ENCODE peak calls at places on chromosomes 5 and 9, in six cellular contexts. H is cardiac muscle cell; Y is stimulated activated naive CD4-positive, alpha-beta T cell; R is ovary; E is HEK293T; L is EL. Q is an unnamed sample.

GRCh38 chr9:114559830-114560520 is 27.6 kb upstream of the ATP6V1G1 start:
- DNase-seq in E (no peak), H (no peak), R (no peak), Y (no peak), L (no peak), Q (no peak)

GRCh38 chr5:51138164-51138563 is 245.1 kb upstream of the ISL1 start:
- DNase-seq in Y (no peak), H (no peak), R (no peak), L (no peak), E (no peak), Q (no peak)

GRCh38 chr5:25662610-25663009 is 1017.8 kb upstream of the CDH10 start:
- DNase-seq in L (no peak), R (no peak), Y (no peak), H (no peak), E (no peak), Q (no peak)

GRCh38 chr9:124261787-124262595 is 4.2 kb downstream of the NEK6 start:
- DNase-seq in H (no peak), E (no peak), Y (no peak), L (no peak), R (no peak), Q (no peak)

GRCh38 chr9:88388886-88389617 is 808 bp downstream of the SPIN1 start:
- DNase-seq in E (peak), L (peak), Y (peak), H (peak), R (no peak), Q (peak)

GRCh38 chr9:92501671-92502393 is 19.5 kb upstream of the ASPN start:
- DNase-seq in L (peak), Y (no peak), E (peak), H (peak), R (no peak), Q (no peak)

GRCh38 chr5:124660229-124661093 is 86.0 kb downstream of the ZNF608 start:
- DNase-seq in R (no peak), E (no peak), Y (no peak), H (no peak), L (peak), Q (no peak)

GRCh38 chr5:26237489-26237888 is 800.9 kb downstream of the CDH9 start:
- DNase-seq in R (no peak), L (no peak), E (no peak), H (no peak), Y (no peak), Q (no peak)

GRCh38 chr9:93677641-93678136 is 101.3 kb downstream of the PHF2 start:
- DNase-seq in L (no peak), R (no peak), E (no peak), H (no peak), Y (no peak), Q (no peak)

GRCh38 chr9:4985376-4986266 is 549 bp downstream of the JAK2 start:
- DNase-seq in R (peak), E (peak), Y (no peak), H (peak), L (peak), Q (peak)

GRCh38 chr5:159409801-159410200 is 79.5 kb upstream of the IL12B start:
- DNase-seq in E (no peak), H (no peak), Y (no peak), L (no peak), R (no peak), Q (no peak)

GRCh38 chr5:68037541-68037940 is 178.0 kb upstream of the PIK3R1 start:
- DNase-seq in H (no peak), L (no peak), R (no peak), E (no peak), Y (no peak), Q (no peak)

GRCh38 chr5:56637321-56637920 is 177.9 kb upstream of the MAP3K1 start:
- DNase-seq in L (peak), E (no peak), H (no peak), R (no peak), Y (no peak), Q (no peak)

GRCh38 chr5:137666109-137666850 is 69.6 kb downstream of the KLHL3 start:
- DNase-seq in H (no peak), R (no peak), Y (no peak), L (peak), E (no peak), Q (no peak)

GRCh38 chr9:98453589-98454311 is 198.3 kb upstream of the TBC1D2 start:
- DNase-seq in H (no peak), E (no peak), R (no peak), L (peak), Y (no peak), Q (no peak)

GRCh38 chr9:78858266-78858665 is 561.3 kb downstream of the PSAT1 start:
- DNase-seq in Y (no peak), R (no peak), E (no peak), L (peak), H (no peak), Q (no peak)

GRCh38 chr5:95954716-95955115 is 6.9 kb downstream of the ELL2 start:
- DNase-seq in L (no peak), R (no peak), H (no peak), E (no peak), Y (no peak), Q (no peak)

GRCh38 chr5:6410421-6410820 is 32.1 kb upstream of the MED10 start:
- DNase-seq in L (no peak), R (no peak), E (no peak), Y (no peak), H (no peak), Q (no peak)

GRCh38 chr5:74316064-74316586 is 324.4 kb downstream of the ENC1 start:
- DNase-seq in L (peak), Y (no peak), H (no peak), R (no peak), E (no peak), Q (no peak)

GRCh38 chr5:141969783-141970741 is 1.2 kb downstream of the RNF14 start:
- DNase-seq in L (peak), H (peak), R (no peak), E (peak), Y (no peak), Q (no peak)

GRCh38 chr9:109263358-109263757 is 57.5 kb downstream of the EPB41L4B start:
- DNase-seq in Y (no peak), H (no peak), E (no peak), L (no peak), R (no peak), Q (no peak)

GRCh38 chr5:2724031-2724581 is 27.4 kb downstream of the IRX2 start:
- DNase-seq in L (no peak), E (no peak), H (no peak), R (no peak), Y (no peak), Q (no peak)

GRCh38 chr9:3525088-3525835 is 539 bp downstream of the RFX3 start:
- DNase-seq in E (peak), H (peak), Y (no peak), L (peak), R (no peak), Q (no peak)

GRCh38 chr9:4581031-4581760 is 80.9 kb upstream of the PLPP6 start:
- DNase-seq in L (no peak), R (no peak), Y (no peak), E (no peak), H (no peak), Q (no peak)

GRCh38 chr5:77333036-77333435 is 122.6 kb downstream of the PDE8B start:
- DNase-seq in R (no peak), Y (no peak), E (no peak), H (no peak), L (no peak), Q (no peak)

GRCh38 chr9:38263534-38263933 is 129.0 kb upstream of the ALDH1B1 start:
- DNase-seq in Y (no peak), H (no peak), E (no peak), R (no peak), L (peak), Q (no peak)

GRCh38 chr9:16028516-16028915 is 475.7 kb downstream of the CCDC171 start:
- DNase-seq in R (no peak), Y (no peak), H (no peak), L (peak), E (no peak), Q (no peak)

GRCh38 chr5:116622375-116623075 is 47.9 kb upstream of the SEMA6A start:
- DNase-seq in R (no peak), Y (no peak), E (no peak), H (no peak), L (no peak), Q (no peak)

GRCh38 chr5:158013939-158014338 is 155.0 kb upstream of the CLINT1 start:
- DNase-seq in E (peak), Y (no peak), H (peak), R (no peak), L (peak), Q (no peak)

GRCh38 chr9:120742951-120743416 is 28.7 kb upstream of the MEGF9 start:
- DNase-seq in E (peak), L (peak), Y (no peak), H (peak), R (no peak), Q (no peak)

Q was measured in neuronal stem cell.